ENCODE peak calls at places on chromosomes 13 and 19, in eight cellular contexts. One of them, this sample, is unnamed.

GRCh38 chr13:48551329-48551728 is 18.4 kb upstream of the RCBTB2 start:
- DNase-seq in RPMI7951: no peak
- DNase-seq in ELR: no peak
- DNase-seq in uterus: no peak
- DNase-seq in H54: no peak
- DNase-seq in NB4: no peak
- DNase-seq in fibroblast of pulmonary artery: no peak
- DNase-seq in NCI-H187: no peak
- DNase-seq in this sample: no peak

GRCh38 chr19:41928754-41929535 is 696 bp upstream of the ERFL start:
- DNase-seq in RPMI7951: no peak
- DNase-seq in ELR: no peak
- DNase-seq in uterus: no peak
- DNase-seq in H54: no peak
- DNase-seq in NB4: peak
- DNase-seq in fibroblast of pulmonary artery: no peak
- DNase-seq in NCI-H187: no peak
- DNase-seq in this sample: no peak

GRCh38 chr13:111336666-111337065 is 16.2 kb downstream of the TEX29 start:
- DNase-seq in RPMI7951: no peak
- DNase-seq in ELR: peak
- DNase-seq in uterus: no peak
- DNase-seq in H54: no peak
- DNase-seq in NB4: no peak
- DNase-seq in fibroblast of pulmonary artery: peak
- DNase-seq in NCI-H187: no peak
- DNase-seq in this sample: no peak

GRCh38 chr13:23147827-23148226 is 33.0 kb upstream of the SGCG start:
- DNase-seq in RPMI7951: no peak
- DNase-seq in ELR: no peak
- DNase-seq in uterus: no peak
- DNase-seq in H54: no peak
- DNase-seq in NB4: no peak
- DNase-seq in fibroblast of pulmonary artery: no peak
- DNase-seq in NCI-H187: no peak
- DNase-seq in this sample: no peak

GRCh38 chr13:68234278-68234677 is 1004.1 kb upstream of the PCDH9 start:
- DNase-seq in RPMI7951: no peak
- DNase-seq in ELR: peak
- DNase-seq in uterus: no peak
- DNase-seq in H54: no peak
- DNase-seq in NB4: no peak
- DNase-seq in fibroblast of pulmonary artery: peak
- DNase-seq in NCI-H187: no peak
- DNase-seq in this sample: no peak

GRCh38 chr19:18672606-18673337 is 10.7 kb upstream of the CRTC1 start:
- DNase-seq in RPMI7951: peak
- DNase-seq in ELR: no peak
- DNase-seq in uterus: no peak
- DNase-seq in H54: no peak
- DNase-seq in NB4: peak
- DNase-seq in fibroblast of pulmonary artery: peak
- DNase-seq in NCI-H187: no peak
- DNase-seq in this sample: peak

GRCh38 chr19:16225279-16226183 is 27.8 kb downstream of the AP1M1 start:
- DNase-seq in RPMI7951: no peak
- DNase-seq in ELR: no peak
- DNase-seq in uterus: no peak
- DNase-seq in H54: no peak
- DNase-seq in NB4: no peak
- DNase-seq in fibroblast of pulmonary artery: no peak
- DNase-seq in NCI-H187: no peak
- DNase-seq in this sample: no peak

GRCh38 chr19:58562126-58563033 is 4.0 kb upstream of the UBE2M start:
- DNase-seq in RPMI7951: peak
- DNase-seq in ELR: no peak
- DNase-seq in uterus: no peak
- DNase-seq in H54: no peak
- DNase-seq in NB4: no peak
- DNase-seq in fibroblast of pulmonary artery: peak
- DNase-seq in NCI-H187: no peak
- DNase-seq in this sample: peak

GRCh38 chr19:47190167-47190727 is 40.8 kb downstream of the BBC3 start:
- DNase-seq in RPMI7951: peak
- DNase-seq in ELR: peak
- DNase-seq in uterus: peak
- DNase-seq in H54: peak
- DNase-seq in NB4: no peak
- DNase-seq in fibroblast of pulmonary artery: peak
- DNase-seq in NCI-H187: no peak
- DNase-seq in this sample: peak

GRCh38 chr13:113090415-113090770 is 15.2 kb upstream of the F7 start:
- DNase-seq in RPMI7951: no peak
- DNase-seq in ELR: no peak
- DNase-seq in uterus: no peak
- DNase-seq in H54: no peak
- DNase-seq in NB4: no peak
- DNase-seq in fibroblast of pulmonary artery: no peak
- DNase-seq in NCI-H187: no peak
- DNase-seq in this sample: no peak

GRCh38 chr19:8361921-8362793 is 1.8 kb upstream of the ANGPTL4 start:
- DNase-seq in RPMI7951: peak
- DNase-seq in ELR: peak
- DNase-seq in uterus: peak
- DNase-seq in H54: peak
- DNase-seq in NB4: peak
- DNase-seq in fibroblast of pulmonary artery: peak
- DNase-seq in NCI-H187: no peak
- DNase-seq in this sample: peak

GRCh38 chr13:107587681-107588080 is 627.7 kb downstream of the LIG4 start:
- DNase-seq in RPMI7951: no peak
- DNase-seq in ELR: no peak
- DNase-seq in uterus: no peak
- DNase-seq in H54: no peak
- DNase-seq in NB4: no peak
- DNase-seq in fibroblast of pulmonary artery: no peak
- DNase-seq in NCI-H187: no peak
- DNase-seq in this sample: no peak

GRCh38 chr13:106468207-106468606 is 67.3 kb downstream of the EFNB2 start:
- DNase-seq in RPMI7951: no peak
- DNase-seq in ELR: no peak
- DNase-seq in uterus: no peak
- DNase-seq in H54: no peak
- DNase-seq in NB4: no peak
- DNase-seq in fibroblast of pulmonary artery: no peak
- DNase-seq in NCI-H187: no peak
- DNase-seq in this sample: no peak

GRCh38 chr13:71522976-71523517 is 344.0 kb downstream of the DACH1 start:
- DNase-seq in RPMI7951: no peak
- DNase-seq in ELR: no peak
- DNase-seq in uterus: no peak
- DNase-seq in H54: no peak
- DNase-seq in NB4: no peak
- DNase-seq in fibroblast of pulmonary artery: no peak
- DNase-seq in NCI-H187: no peak
- DNase-seq in this sample: no peak

GRCh38 chr13:99974939-99975561 is 3.5 kb upstream of the ZIC5 start:
- DNase-seq in RPMI7951: no peak
- DNase-seq in ELR: no peak
- DNase-seq in uterus: peak
- DNase-seq in H54: no peak
- DNase-seq in NB4: no peak
- DNase-seq in fibroblast of pulmonary artery: no peak
- DNase-seq in NCI-H187: no peak
- DNase-seq in this sample: no peak

GRCh38 chr19:47633516-47633915 is 24.6 kb downstream of the BICRA start:
- DNase-seq in RPMI7951: no peak
- DNase-seq in ELR: no peak
- DNase-seq in uterus: no peak
- DNase-seq in H54: no peak
- DNase-seq in NB4: no peak
- DNase-seq in fibroblast of pulmonary artery: no peak
- DNase-seq in NCI-H187: no peak
- DNase-seq in this sample: no peak

GRCh38 chr13:111342716-111343115 is 22.3 kb downstream of the TEX29 start:
- DNase-seq in RPMI7951: no peak
- DNase-seq in ELR: no peak
- DNase-seq in uterus: no peak
- DNase-seq in H54: no peak
- DNase-seq in NB4: no peak
- DNase-seq in fibroblast of pulmonary artery: no peak
- DNase-seq in NCI-H187: no peak
- DNase-seq in this sample: no peak

GRCh38 chr19:1181606-1182005 is 7.5 kb upstream of the SBNO2 start:
- DNase-seq in RPMI7951: no peak
- DNase-seq in ELR: no peak
- DNase-seq in uterus: no peak
- DNase-seq in H54: no peak
- DNase-seq in NB4: no peak
- DNase-seq in fibroblast of pulmonary artery: no peak
- DNase-seq in NCI-H187: no peak
- DNase-seq in this sample: no peak

GRCh38 chr13:110616103-110617101 is 1.1 kb downstream of the NAXD start:
- DNase-seq in RPMI7951: peak
- DNase-seq in ELR: peak
- DNase-seq in uterus: no peak
- DNase-seq in H54: peak
- DNase-seq in NB4: peak
- DNase-seq in fibroblast of pulmonary artery: peak
- DNase-seq in NCI-H187: no peak
- DNase-seq in this sample: peak

GRCh38 chr13:84867246-84867645 is 932.0 kb downstream of the SLITRK6 start:
- DNase-seq in RPMI7951: no peak
- DNase-seq in ELR: no peak
- DNase-seq in uterus: no peak
- DNase-seq in H54: no peak
- DNase-seq in NB4: no peak
- DNase-seq in fibroblast of pulmonary artery: no peak
- DNase-seq in NCI-H187: no peak
- DNase-seq in this sample: no peak

GRCh38 chr13:44417446-44417845 is 43.8 kb downstream of the SERP2 start:
- DNase-seq in RPMI7951: no peak
- DNase-seq in ELR: no peak
- DNase-seq in uterus: no peak
- DNase-seq in H54: no peak
- DNase-seq in NB4: no peak
- DNase-seq in fibroblast of pulmonary artery: no peak
- DNase-seq in NCI-H187: no peak
- DNase-seq in this sample: no peak

GRCh38 chr13:40333238-40333637 is 333.2 kb downstream of the FOXO1 start:
- DNase-seq in RPMI7951: no peak
- DNase-seq in ELR: no peak
- DNase-seq in uterus: no peak
- DNase-seq in H54: no peak
- DNase-seq in NB4: no peak
- DNase-seq in fibroblast of pulmonary artery: no peak
- DNase-seq in NCI-H187: no peak
- DNase-seq in this sample: no peak

GRCh38 chr13:98450495-98451167 is 126.3 kb downstream of the STK24 start:
- DNase-seq in RPMI7951: no peak
- DNase-seq in ELR: no peak
- DNase-seq in uterus: no peak
- DNase-seq in H54: no peak
- DNase-seq in NB4: peak
- DNase-seq in fibroblast of pulmonary artery: no peak
- DNase-seq in NCI-H187: no peak
- DNase-seq in this sample: no peak

GRCh38 chr19:54448037-54448773 is 794 bp upstream of the LENG8 start:
- DNase-seq in RPMI7951: peak
- DNase-seq in ELR: peak
- DNase-seq in uterus: peak
- DNase-seq in H54: no peak
- DNase-seq in NB4: peak
- DNase-seq in fibroblast of pulmonary artery: peak
- DNase-seq in NCI-H187: no peak
- DNase-seq in this sample: peak

GRCh38 chr19:28296506-28296905 is 916.4 kb downstream of the UQCRFS1 start:
- DNase-seq in RPMI7951: peak
- DNase-seq in ELR: peak
- DNase-seq in uterus: no peak
- DNase-seq in H54: no peak
- DNase-seq in NB4: peak
- DNase-seq in fibroblast of pulmonary artery: peak
- DNase-seq in NCI-H187: no peak
- DNase-seq in this sample: peak